ENCODE peak calls at places on chromosomes 11 and 22, in ten cellular contexts. Y, C, O, I, T, Q, P, L, U and N are unnamed samples.

GRCh38 chr11:15468471-15468870 is 353.7 kb downstream of the INSC start:
- DNase-seq in I (no peak), Q (no peak), L (no peak), Y (no peak), P (no peak), O (no peak), T (no peak), U (no peak), C (no peak), N (no peak)

GRCh38 chr22:37069319-37069718 is 17.8 kb downstream of the KCTD17 start:
- DNase-seq in T (no peak), C (no peak), P (no peak), I (peak; percentile 17), Q (no peak), U (no peak), Y (no peak), O (no peak), L (no peak), N (no peak)

GRCh38 chr11:64850979-64851567 is 6.6 kb upstream of the CDC42BPG start:
- DNase-seq in I (peak; percentile 35), Y (no peak), L (no peak), Q (no peak), P (no peak), U (no peak), O (no peak), C (no peak), T (no peak), N (no peak)

GRCh38 chr11:251550-251949 is 14.8 kb downstream of the PSMD13 start:
- DNase-seq in Q (peak; percentile 12), C (no peak), L (no peak), T (no peak), Y (no peak), P (no peak), U (no peak), O (no peak), I (no peak), N (no peak)

GRCh38 chr22:21697866-21698265 is 32.1 kb downstream of the PPIL2 start:
- DNase-seq in T (no peak), I (no peak), U (no peak), P (no peak), C (no peak), Y (peak; percentile 38), O (no peak), Q (peak; percentile 40), L (peak; percentile 92), N (no peak)

GRCh38 chr11:20000393-20001134 is 159.7 kb downstream of the DBX1 start:
- DNase-seq in U (no peak), Q (no peak), T (no peak), Y (no peak), C (no peak), O (peak; percentile 87), L (no peak), I (no peak), P (no peak), N (peak; percentile 72)

GRCh38 chr22:19802001-19802880 is 41.7 kb downstream of the TBX1 start:
- DNase-seq in P (no peak), C (peak; percentile 59), I (no peak), O (no peak), L (no peak), T (no peak), Q (no peak), U (peak; percentile 35), Y (no peak), N (no peak)

GRCh38 chr11:125402436-125402835 is 93.6 kb downstream of the FEZ1 start:
- DNase-seq in T (no peak), U (no peak), Q (peak; percentile 20), L (peak; percentile 66), O (no peak), Y (no peak), I (peak; percentile 24), C (peak; percentile 26), P (no peak), N (no peak)